ENCODE peak calls at places on chromosomes 5 and 9, in eight cellular contexts. L is IMR-90, H is Panc1, D is hepatocyte, R is heart right ventricle, W is heart left ventricle, T is aorta, P is astrocyte. N is an unnamed sample.

GRCh38 chr9:16321461-16322119 is 548.9 kb downstream of the BNC2 start:
- DNase-seq in L (peak; percentile 61), H (no peak), D (no peak), R (no peak), W (no peak), T (no peak), P (peak; percentile 72), N (no peak)

GRCh38 chr9:93320591-93321219 is 130.8 kb upstream of the FAM120A start:
- DNase-seq in L (no peak), H (no peak), D (no peak), R (no peak), W (no peak), T (peak; percentile 56), P (no peak), N (no peak)

GRCh38 chr9:37582548-37583157 is 6.5 kb upstream of the FBXO10 start:
- DNase-seq in L (peak; percentile 86), H (peak; percentile 67), D (peak; percentile 71), R (no peak), W (no peak), T (no peak), P (peak; percentile 50), N (no peak)

GRCh38 chr9:17906204-17906840 is 327.5 kb downstream of the SH3GL2 start:
- DNase-seq in L (no peak), H (no peak), D (peak; percentile 53), R (no peak), W (no peak), T (peak; percentile 79), P (no peak), N (no peak)

GRCh38 chr5:8981496-8981895 is 564.4 kb downstream of the SEMA5A start:
- DNase-seq in L (peak; percentile 67), H (no peak), D (no peak), R (no peak), W (no peak), T (no peak), P (peak; percentile 56), N (no peak)

GRCh38 chr9:84711398-84711777 is 41.9 kb downstream of the NTRK2 start:
- DNase-seq in L (no peak), H (no peak), D (no peak), R (no peak), W (no peak), T (no peak), P (peak; percentile 34), N (no peak)

GRCh38 chr9:69222953-69223352 is 48.9 kb downstream of the TJP2 start:
- DNase-seq in L (no peak), H (no peak), D (no peak), R (no peak), W (no peak), T (no peak), P (no peak), N (no peak)

GRCh38 chr5:57779383-57780223 is 297.0 kb upstream of the ACTBL2 start:
- DNase-seq in L (peak; percentile 83), H (peak; percentile 61), D (peak; percentile 73), R (peak; percentile 56), W (peak; percentile 41), T (no peak), P (peak; percentile 62), N (no peak)

GRCh38 chr5:14467886-14468285 is 113.7 kb upstream of the OTULINL start:
- DNase-seq in L (no peak), H (no peak), D (no peak), R (no peak), W (no peak), T (no peak), P (peak; percentile 86), N (no peak)

GRCh38 chr5:14465086-14465485 is 116.5 kb upstream of the OTULINL start:
- DNase-seq in L (peak; percentile 93), H (no peak), D (no peak), R (no peak), W (no peak), T (no peak), P (peak; percentile 71), N (no peak)

GRCh38 chr5:14465776-14466175 is 115.8 kb upstream of the OTULINL start:
- DNase-seq in L (no peak), H (no peak), D (no peak), R (no peak), W (no peak), T (no peak), P (no peak), N (no peak)

GRCh38 chr5:14469485-14470377 is 111.9 kb upstream of the OTULINL start:
- DNase-seq in L (no peak), H (no peak), D (no peak), R (no peak), W (no peak), T (no peak), P (no peak), N (no peak)

GRCh38 chr5:14467251-14467650 is 114.3 kb upstream of the OTULINL start:
- DNase-seq in L (no peak), H (no peak), D (no peak), R (no peak), W (no peak), T (no peak), P (no peak), N (no peak)
- H3K27ac ChIP-seq in L (no peak overlapping the region), H (no peak overlapping the region), D (no peak overlapping the region), R (no peak overlapping the region), W (no peak overlapping the region), T (no peak overlapping the region), P (peak overlapping the region; percentile 39), N (no peak overlapping the region)

GRCh38 chr5:143435207-143435657 is 31.7 kb upstream of the NR3C1 start:
- DNase-seq in L (peak; percentile 30), H (no peak), D (no peak), R (peak; percentile 22), W (peak; percentile 22), T (no peak), P (no peak), N (no peak)
- H3K27ac ChIP-seq in L (no peak overlapping the region), H (no peak overlapping the region), D (no peak overlapping the region), R (peak overlapping the region; percentile 22), W (peak overlapping the region; percentile 51), T (no peak overlapping the region), P (no peak overlapping the region), N (no peak overlapping the region)

DNA sequence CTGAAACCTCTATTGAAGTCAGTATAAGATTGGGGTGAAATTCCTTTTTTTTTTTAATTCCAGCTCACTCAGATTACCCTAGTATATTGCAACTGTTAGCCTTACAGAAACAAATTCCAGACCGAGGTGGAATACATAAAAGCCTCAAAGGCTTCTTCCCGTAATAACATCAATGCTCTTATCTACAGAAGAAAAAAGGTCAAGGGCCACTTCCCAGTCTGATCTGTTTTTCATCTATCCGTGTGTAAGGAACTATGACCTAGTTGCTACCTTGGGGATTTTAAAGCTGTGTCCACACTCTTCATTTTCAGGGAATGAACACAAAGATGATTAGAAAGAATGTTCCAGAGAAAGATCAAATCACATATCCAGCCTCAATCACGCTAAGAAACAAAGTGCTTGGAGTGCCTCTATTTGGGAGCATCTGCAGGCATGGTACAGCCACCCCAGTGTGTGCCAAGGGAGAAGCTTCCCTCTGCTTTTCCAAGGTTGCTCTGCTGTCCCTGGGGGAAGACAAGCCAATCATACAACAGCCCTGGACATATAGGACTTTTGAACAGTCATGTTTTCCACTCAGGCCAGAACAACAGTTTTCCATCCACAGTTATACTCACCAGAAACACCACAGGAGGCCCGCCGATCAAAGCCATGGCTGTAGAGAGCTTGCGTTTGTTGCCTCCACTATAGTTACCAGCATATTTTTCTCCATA is 23.5 kb downstream of the NIPSNAP3B start:
- DNase-seq in L (no peak), H (no peak), D (no peak), R (no peak), W (no peak), T (no peak), P (no peak), N (no peak)
- H3K27ac ChIP-seq in L (no peak overlapping the region), H (no peak overlapping the region), D (peak overlapping the region; percentile 0), R (no peak overlapping the region), W (no peak overlapping the region), T (no peak overlapping the region), P (no peak overlapping the region), N (no peak overlapping the region)

GRCh38 chr9:2014148-2014547 is 999 bp upstream of the SMARCA2 start:
- DNase-seq in L (no peak), H (no peak), D (no peak), R (no peak), W (no peak), T (no peak), P (no peak), N (no peak)

GRCh38 chr9:2014696-2015580 is at the start of gene SMARCA2:
- DNase-seq in L (peak; percentile 96), H (no peak), D (peak; percentile 98), R (peak; percentile 98), W (peak; percentile 98), T (peak; percentile 99), P (peak; percentile 95), N (peak; percentile 98)

GRCh38 chr9:2016411-2017208 is 1.5 kb downstream of the SMARCA2 start:
- DNase-seq in L (peak; percentile 63), H (no peak), D (peak; percentile 84), R (peak; percentile 81), W (peak; percentile 85), T (peak; percentile 92), P (peak; percentile 70), N (peak; percentile 35)

GRCh38 chr9:2017209-2017458 is 2.0 kb downstream of the SMARCA2 start:
- DNase-seq in L (peak; percentile 31), H (no peak), D (no peak), R (peak; percentile 64), W (peak; percentile 69), T (no peak), P (no peak), N (no peak)

GRCh38 chr9:2015581-2016410 is 649 bp downstream of the SMARCA2 start:
- DNase-seq in L (peak; percentile 24), H (no peak), D (peak; percentile 73), R (peak; percentile 40), W (peak; percentile 57), T (peak; percentile 86), P (peak; percentile 35), N (peak; percentile 78)
- H3K27ac ChIP-seq in L (peak overlapping the region; percentile 70), H (no peak overlapping the region), D (peak overlapping the region; percentile 88), R (peak overlapping the region; percentile 96), W (peak overlapping the region; percentile 94), T (peak overlapping the region; percentile 93), P (peak overlapping the region; percentile 74), N (peak overlapping the region; percentile 96)

GRCh38 chr5:177226882-177227281 is 76.6 kb downstream of the RAB24 start:
- DNase-seq in L (no peak), H (no peak), D (no peak), R (no peak), W (no peak), T (no peak), P (no peak), N (no peak)
- H3K27ac ChIP-seq in L (no peak overlapping the region), H (no peak overlapping the region), D (no peak overlapping the region), R (no peak overlapping the region), W (no peak overlapping the region), T (no peak overlapping the region), P (no peak overlapping the region), N (no peak overlapping the region)

GRCh38 chr5:11056560-11056959 is 295.5 kb upstream of the DAP start:
- DNase-seq in L (no peak), H (no peak), D (no peak), R (no peak), W (no peak), T (no peak), P (no peak), N (no peak)
- H3K27ac ChIP-seq in L (no peak overlapping the region), H (no peak overlapping the region), D (no peak overlapping the region), R (no peak overlapping the region), W (no peak overlapping the region), T (no peak overlapping the region), P (no peak overlapping the region), N (no peak overlapping the region)